ENCODE peak calls at places on chromosomes 4 and X, in four cellular contexts. One of them, this sample, is unnamed.

GRCh38 chrX:10486373-10486772 is 134.0 kb downstream of the MID1 start:
- DNase-seq in IMR-90: peak
- DNase-seq in endothelial cell of umbilical vein: peak
- DNase-seq in K562: no peak
- DNase-seq in this sample: no peak

GRCh38 chr4:48047421-48047844 is 30.9 kb downstream of the NIPAL1 start:
- DNase-seq in IMR-90: no peak
- DNase-seq in endothelial cell of umbilical vein: no peak
- DNase-seq in K562: no peak
- DNase-seq in this sample: peak

GRCh38 chr4:19494958-19495357 is 756.7 kb upstream of the SLIT2 start:
- DNase-seq in IMR-90: peak
- DNase-seq in endothelial cell of umbilical vein: no peak
- DNase-seq in K562: no peak
- DNase-seq in this sample: no peak

GRCh38 chrX:29478336-29479069 is 736.9 kb upstream of the MAGEB2 start:
- DNase-seq in IMR-90: peak
- DNase-seq in endothelial cell of umbilical vein: peak
- DNase-seq in K562: peak
- DNase-seq in this sample: peak

GRCh38 chr4:173257732-173258717 is 76.1 kb downstream of the HMGB2 start:
- DNase-seq in IMR-90: peak
- DNase-seq in endothelial cell of umbilical vein: peak
- DNase-seq in K562: peak
- DNase-seq in this sample: no peak

GRCh38 chr4:149531861-149532260 is 283.8 kb downstream of the IQCM start:
- DNase-seq in IMR-90: peak
- DNase-seq in endothelial cell of umbilical vein: no peak
- DNase-seq in K562: no peak
- DNase-seq in this sample: no peak

GRCh38 chr4:139278956-139279722 is 886 bp downstream of the MGARP start:
- DNase-seq in IMR-90: peak
- DNase-seq in endothelial cell of umbilical vein: peak
- DNase-seq in K562: no peak
- DNase-seq in this sample: no peak

GRCh38 chr4:15654556-15655222 is 468 bp downstream of the FBXL5 start:
- DNase-seq in IMR-90: peak
- DNase-seq in endothelial cell of umbilical vein: peak
- DNase-seq in K562: peak
- DNase-seq in this sample: no peak

GRCh38 chrX:20693071-20693470 is 426.4 kb upstream of the RPS6KA3 start:
- DNase-seq in IMR-90: no peak
- DNase-seq in endothelial cell of umbilical vein: no peak
- DNase-seq in K562: no peak
- DNase-seq in this sample: no peak

GRCh38 chr4:16643852-16644251 is 254.6 kb downstream of the LDB2 start:
- DNase-seq in IMR-90: no peak
- DNase-seq in endothelial cell of umbilical vein: no peak
- DNase-seq in K562: no peak
- DNase-seq in this sample: no peak

GRCh38 chr4:44725166-44725565 is 1.2 kb downstream of the GNPDA2 start:
- DNase-seq in IMR-90: peak
- DNase-seq in endothelial cell of umbilical vein: no peak
- DNase-seq in K562: no peak
- DNase-seq in this sample: no peak

GRCh38 chrX:95076449-95076848 is 1402.4 kb downstream of the FAM133A start:
- DNase-seq in IMR-90: peak
- DNase-seq in endothelial cell of umbilical vein: no peak
- DNase-seq in K562: peak
- DNase-seq in this sample: no peak

GRCh38 chrX:17567173-17567572 is 170.1 kb upstream of the SCML1 start:
- DNase-seq in IMR-90: peak
- DNase-seq in endothelial cell of umbilical vein: no peak
- DNase-seq in K562: no peak
- DNase-seq in this sample: no peak

GRCh38 chr4:133146574-133147198 is 2.4 kb upstream of the PCDH10 start:
- DNase-seq in IMR-90: peak
- DNase-seq in endothelial cell of umbilical vein: peak
- DNase-seq in K562: peak
- DNase-seq in this sample: no peak

GRCh38 chr4:82469776-82470345 is 39.5 kb downstream of the ENOPH1 start:
- DNase-seq in IMR-90: peak
- DNase-seq in endothelial cell of umbilical vein: peak
- DNase-seq in K562: peak
- DNase-seq in this sample: no peak

GRCh38 chr4:159177265-159178146 is 74.6 kb downstream of the RAPGEF2 start:
- DNase-seq in IMR-90: no peak
- DNase-seq in endothelial cell of umbilical vein: no peak
- DNase-seq in K562: no peak
- DNase-seq in this sample: no peak

GRCh38 chrX:136228808-136229207 is 22.4 kb downstream of the MAP7D3 start:
- DNase-seq in IMR-90: no peak
- DNase-seq in endothelial cell of umbilical vein: no peak
- DNase-seq in K562: no peak
- DNase-seq in this sample: no peak

GRCh38 chr4:167873536-167873935 is 218.8 kb upstream of the ANXA10 start:
- DNase-seq in IMR-90: no peak
- DNase-seq in endothelial cell of umbilical vein: no peak
- DNase-seq in K562: no peak
- DNase-seq in this sample: no peak

GRCh38 chr4:55396305-55397023 is 707 bp downstream of the TMEM165 start:
- DNase-seq in IMR-90: peak
- DNase-seq in endothelial cell of umbilical vein: peak
- DNase-seq in K562: peak
- DNase-seq in this sample: no peak

GRCh38 chr4:952881-953573 is 20.3 kb downstream of the DGKQ start:
- DNase-seq in IMR-90: no peak
- DNase-seq in endothelial cell of umbilical vein: no peak
- DNase-seq in K562: no peak
- DNase-seq in this sample: no peak

GRCh38 chrX:153991013-153991580 is 18.5 kb downstream of the TMEM187 start:
- DNase-seq in IMR-90: no peak
- DNase-seq in endothelial cell of umbilical vein: no peak
- DNase-seq in K562: no peak
- DNase-seq in this sample: no peak

GRCh38 chr4:87806520-87806919 is 7.2 kb downstream of the IBSP start:
- DNase-seq in IMR-90: peak
- DNase-seq in endothelial cell of umbilical vein: no peak
- DNase-seq in K562: no peak
- DNase-seq in this sample: no peak

GRCh38 chr4:103306870-103307345 is 108.8 kb upstream of the CENPE start:
- DNase-seq in IMR-90: no peak
- DNase-seq in endothelial cell of umbilical vein: no peak
- DNase-seq in K562: no peak
- DNase-seq in this sample: no peak

GRCh38 chr4:23477905-23478304 is 411.9 kb downstream of the PPARGC1A start:
- DNase-seq in IMR-90: no peak
- DNase-seq in endothelial cell of umbilical vein: no peak
- DNase-seq in K562: no peak
- DNase-seq in this sample: no peak

GRCh38 chr4:69896530-69897116 is 34.2 kb upstream of the CSN1S1 start:
- DNase-seq in IMR-90: peak
- DNase-seq in endothelial cell of umbilical vein: no peak
- DNase-seq in K562: no peak
- DNase-seq in this sample: no peak

GRCh38 chr4:64271601-64272081 is 137.6 kb downstream of the TECRL start:
- DNase-seq in IMR-90: no peak
- DNase-seq in endothelial cell of umbilical vein: no peak
- DNase-seq in K562: no peak
- DNase-seq in this sample: no peak

GRCh38 chr4:23888421-23889319 is 1.2 kb downstream of the PPARGC1A start:
- DNase-seq in IMR-90: peak
- DNase-seq in endothelial cell of umbilical vein: no peak
- DNase-seq in K562: no peak
- DNase-seq in this sample: no peak

GRCh38 chrX:19130628-19131027 is 8.4 kb upstream of the ADGRG2 start:
- DNase-seq in IMR-90: no peak
- DNase-seq in endothelial cell of umbilical vein: no peak
- DNase-seq in K562: no peak
- DNase-seq in this sample: no peak

GRCh38 chrX:129493643-129494042 is 29.6 kb downstream of the SMARCA1 start:
- DNase-seq in IMR-90: peak
- DNase-seq in endothelial cell of umbilical vein: peak
- DNase-seq in K562: no peak
- DNase-seq in this sample: no peak

GRCh38 chr4:188018262-188018661 is 22.7 kb downstream of the ZFP42 start:
- DNase-seq in IMR-90: no peak
- DNase-seq in endothelial cell of umbilical vein: no peak
- DNase-seq in K562: no peak
- DNase-seq in this sample: no peak

GRCh38 chrX:124260845-124261244 is 71.6 kb upstream of the TEX13D start:
- DNase-seq in IMR-90: no peak
- DNase-seq in endothelial cell of umbilical vein: no peak
- DNase-seq in K562: no peak
- DNase-seq in this sample: no peak

GRCh38 chrX:22249371-22249770 is 23.3 kb upstream of the CBLL2 start:
- DNase-seq in IMR-90: no peak
- DNase-seq in endothelial cell of umbilical vein: no peak
- DNase-seq in K562: no peak
- DNase-seq in this sample: no peak

GRCh38 chr4:155722336-155722735 is 36.5 kb upstream of the GUCY1B1 start:
- DNase-seq in IMR-90: no peak
- DNase-seq in endothelial cell of umbilical vein: no peak
- DNase-seq in K562: no peak
- DNase-seq in this sample: no peak

DNA sequence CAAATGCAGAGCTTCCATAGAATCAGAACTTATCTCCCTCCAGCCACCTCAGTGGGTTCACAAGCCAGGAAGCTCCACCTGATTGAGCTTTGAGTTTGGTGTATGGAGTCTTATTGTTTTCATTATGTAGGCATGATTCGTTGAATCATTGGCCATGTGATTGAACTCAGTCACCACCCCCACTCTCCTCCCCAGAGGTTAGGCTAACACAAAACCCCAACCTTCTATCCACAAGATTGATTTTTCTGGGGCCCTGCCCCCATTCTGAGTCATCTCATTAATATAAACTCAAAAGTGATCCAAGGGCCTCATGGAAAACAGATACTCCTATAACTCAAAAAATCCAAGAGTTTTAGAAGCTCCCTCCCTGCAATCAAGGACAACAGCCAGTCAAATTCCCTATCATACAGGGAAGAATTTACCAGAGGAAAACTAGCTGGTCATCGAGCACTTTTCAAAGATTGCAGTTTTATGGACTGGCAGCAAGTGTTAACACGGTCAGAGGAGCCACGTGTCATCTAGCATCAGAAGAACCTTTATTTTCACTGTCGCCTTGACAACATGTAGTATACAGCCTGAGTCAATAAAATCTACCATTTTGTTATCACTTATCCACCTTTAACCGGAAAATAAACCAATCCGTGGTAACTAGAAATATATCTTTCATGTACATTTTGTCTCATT is 35.9 kb upstream of the GUCY1B1 start:
- DNase-seq in IMR-90: peak
- DNase-seq in endothelial cell of umbilical vein: no peak
- DNase-seq in K562: no peak
- DNase-seq in this sample: no peak
- TF ChIP-seq FOS in IMR-90: no peak
- TF ChIP-seq FOS in endothelial cell of umbilical vein: no peak
- TF ChIP-seq FOS in K562: no peak
- TF ChIP-seq FOS in this sample: no peak

DNA sequence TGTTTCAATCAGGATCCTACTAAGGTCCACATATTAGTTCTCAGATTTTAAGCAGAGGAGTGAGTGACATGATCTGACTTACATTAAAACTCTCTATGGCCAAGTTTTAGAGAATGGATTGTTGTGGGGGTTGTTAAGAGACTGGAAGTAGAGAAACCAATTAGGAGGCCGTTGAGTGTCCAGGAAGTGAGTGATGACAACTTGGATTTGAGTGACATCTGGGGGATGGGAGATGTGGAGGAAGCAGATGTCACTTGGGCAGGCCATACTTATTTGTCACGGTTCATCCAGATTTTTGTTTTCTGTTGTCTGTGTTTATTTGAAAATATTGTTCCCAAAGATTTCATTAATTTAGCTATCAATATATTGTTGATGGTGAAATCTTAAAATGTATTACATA is 28.3 kb downstream of the ADD1 start:
- DNase-seq in IMR-90: no peak
- DNase-seq in endothelial cell of umbilical vein: no peak
- DNase-seq in K562: peak
- DNase-seq in this sample: no peak
- TF ChIP-seq FOS in IMR-90: no peak
- TF ChIP-seq FOS in endothelial cell of umbilical vein: no peak
- TF ChIP-seq FOS in K562: no peak
- TF ChIP-seq FOS in this sample: no peak

DNA sequence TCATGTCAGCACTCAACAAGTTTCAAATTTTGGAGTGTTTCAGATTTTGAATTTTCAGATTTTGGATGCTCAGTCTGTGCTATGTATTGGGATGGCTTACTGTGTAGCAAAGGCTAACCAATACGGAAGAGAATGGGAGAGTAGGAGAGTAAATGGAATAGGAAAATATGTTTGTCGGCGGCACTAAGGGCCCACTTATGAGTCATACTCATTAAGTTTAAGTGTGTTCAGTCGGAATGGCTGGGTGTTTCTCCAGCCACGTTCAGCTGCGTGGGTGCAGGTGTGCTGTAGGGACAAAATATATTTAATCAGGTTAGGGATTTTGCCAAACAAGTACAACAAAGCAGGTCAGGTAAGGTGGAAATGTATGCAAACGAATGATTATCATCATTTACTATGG is 13.6 kb downstream of the FTHL17 start:
- DNase-seq in IMR-90: no peak
- DNase-seq in endothelial cell of umbilical vein: no peak
- DNase-seq in K562: no peak
- DNase-seq in this sample: no peak
- TF ChIP-seq FOS in IMR-90: no peak
- TF ChIP-seq FOS in endothelial cell of umbilical vein: no peak
- TF ChIP-seq FOS in K562: no peak
- TF ChIP-seq FOS in this sample: no peak

DNA sequence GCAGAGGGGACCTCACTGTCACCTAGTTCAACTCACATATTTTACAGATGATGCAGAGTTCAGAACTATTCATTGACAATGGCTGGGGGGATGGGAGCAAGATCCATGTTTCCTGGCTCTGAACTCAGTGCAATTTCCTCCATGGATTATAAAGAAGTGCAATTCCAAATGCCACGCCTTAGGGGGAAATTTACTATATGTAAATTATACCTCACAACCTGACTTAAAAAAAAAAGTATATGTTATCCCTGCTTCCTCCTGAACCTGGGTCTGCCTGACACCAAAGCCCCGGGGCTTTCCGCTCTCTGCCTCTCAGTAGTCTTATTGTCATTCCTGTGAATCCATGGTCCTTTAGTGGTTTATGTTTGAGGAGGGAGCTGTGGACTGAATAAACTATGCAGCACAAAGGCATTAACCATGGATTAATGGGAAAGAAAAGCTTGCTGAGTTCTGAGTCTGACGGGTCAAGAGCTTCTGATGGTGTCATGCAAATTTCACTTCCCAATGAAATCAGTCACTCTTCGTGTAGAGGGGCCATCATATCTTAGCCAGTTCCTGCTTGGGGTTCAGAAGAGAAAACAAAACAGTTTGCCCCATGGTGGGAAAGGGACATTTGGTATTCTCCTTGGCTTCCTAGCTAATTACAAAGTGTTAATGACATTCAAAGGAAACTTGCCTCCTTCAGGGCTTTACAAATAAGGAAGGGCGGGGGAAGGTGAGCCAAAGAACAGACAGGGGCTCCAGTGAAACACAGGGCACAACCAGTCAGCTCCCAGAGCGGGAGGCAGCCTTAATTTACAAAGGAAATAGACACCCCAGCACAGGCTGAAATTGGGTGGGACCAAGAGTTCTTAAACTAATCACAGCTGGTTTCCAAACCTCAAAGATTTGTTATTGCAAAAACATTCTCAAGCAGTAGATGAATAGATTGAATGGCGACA is 14.3 kb downstream of the FAM9C start:
- DNase-seq in IMR-90: no peak
- DNase-seq in endothelial cell of umbilical vein: peak
- DNase-seq in K562: no peak
- DNase-seq in this sample: no peak
- TF ChIP-seq FOS in IMR-90: no peak
- TF ChIP-seq FOS in endothelial cell of umbilical vein: no peak
- TF ChIP-seq FOS in K562: no peak
- TF ChIP-seq FOS in this sample: no peak

This sample was measured in GM12878.